ENCODE peak calls at places on chromosomes 6 and 20, in six cellular contexts. One of them, this sample, is unnamed.

GRCh38 chr20:44615169-44615791 is 32.9 kb downstream of the PKIG start:
- DNase-seq in GM13977: peak; percentile 44
- DNase-seq in left ventricle myocardium inferior: peak; percentile 56
- DNase-seq in left lung: no peak
- DNase-seq in stomach: no peak
- DNase-seq in cardiac muscle cell: no peak
- DNase-seq in this sample: no peak

GRCh38 chr20:33650111-33650752 is 11.9 kb upstream of the C20orf144 start:
- DNase-seq in GM13977: no peak
- DNase-seq in left ventricle myocardium inferior: no peak
- DNase-seq in left lung: peak; percentile 25
- DNase-seq in stomach: no peak
- DNase-seq in cardiac muscle cell: no peak
- DNase-seq in this sample: no peak

GRCh38 chr6:166106076-166106686 is 61.5 kb downstream of the TBXT start:
- DNase-seq in GM13977: peak; percentile 57
- DNase-seq in left ventricle myocardium inferior: peak; percentile 74
- DNase-seq in left lung: no peak
- DNase-seq in stomach: peak; percentile 81
- DNase-seq in cardiac muscle cell: peak; percentile 83
- DNase-seq in this sample: peak; percentile 80

GRCh38 chr6:38192011-38192410 is 372.5 kb downstream of the ZFAND3 start:
- DNase-seq in GM13977: no peak
- DNase-seq in left ventricle myocardium inferior: no peak
- DNase-seq in left lung: no peak
- DNase-seq in stomach: no peak
- DNase-seq in cardiac muscle cell: peak; percentile 32
- DNase-seq in this sample: no peak

GRCh38 chr20:45047581-45048119 is 53.3 kb downstream of the KCNS1 start:
- DNase-seq in GM13977: no peak
- DNase-seq in left ventricle myocardium inferior: no peak
- DNase-seq in left lung: no peak
- DNase-seq in stomach: no peak
- DNase-seq in cardiac muscle cell: no peak
- DNase-seq in this sample: no peak

GRCh38 chr6:111721677-111722219 is 116.1 kb upstream of the TRAF3IP2 start:
- DNase-seq in GM13977: peak; percentile 32
- DNase-seq in left ventricle myocardium inferior: no peak
- DNase-seq in left lung: no peak
- DNase-seq in stomach: no peak
- DNase-seq in cardiac muscle cell: no peak
- DNase-seq in this sample: peak; percentile 24

GRCh38 chr20:1897486-1897885 is 2.3 kb downstream of the SIRPA start:
- DNase-seq in GM13977: peak; percentile 68
- DNase-seq in left ventricle myocardium inferior: no peak
- DNase-seq in left lung: no peak
- DNase-seq in stomach: no peak
- DNase-seq in cardiac muscle cell: no peak
- DNase-seq in this sample: no peak

GRCh38 chr6:127022297-127022696 is 96.2 kb upstream of the RSPO3 start:
- DNase-seq in GM13977: no peak
- DNase-seq in left ventricle myocardium inferior: no peak
- DNase-seq in left lung: no peak
- DNase-seq in stomach: peak; percentile 72
- DNase-seq in cardiac muscle cell: no peak
- DNase-seq in this sample: no peak

GRCh38 chr20:23090147-23090546 is 4.0 kb upstream of the CD93 start:
- DNase-seq in GM13977: no peak
- DNase-seq in left ventricle myocardium inferior: no peak
- DNase-seq in left lung: no peak
- DNase-seq in stomach: no peak
- DNase-seq in cardiac muscle cell: no peak
- DNase-seq in this sample: no peak

GRCh38 chr6:27091661-27092315 is 155.7 kb upstream of the PRSS16 start:
- DNase-seq in GM13977: peak; percentile 61
- DNase-seq in left ventricle myocardium inferior: no peak
- DNase-seq in left lung: peak; percentile 69
- DNase-seq in stomach: no peak
- DNase-seq in cardiac muscle cell: peak; percentile 49
- DNase-seq in this sample: peak; percentile 63

GRCh38 chr6:123333000-123333756 is 303.6 kb downstream of the TRDN start:
- DNase-seq in GM13977: no peak
- DNase-seq in left ventricle myocardium inferior: no peak
- DNase-seq in left lung: no peak
- DNase-seq in stomach: no peak
- DNase-seq in cardiac muscle cell: no peak
- DNase-seq in this sample: no peak

GRCh38 chr6:1240766-1241165 is 71.1 kb upstream of the FOXQ1 start:
- DNase-seq in GM13977: no peak
- DNase-seq in left ventricle myocardium inferior: no peak
- DNase-seq in left lung: no peak
- DNase-seq in stomach: no peak
- DNase-seq in cardiac muscle cell: no peak
- DNase-seq in this sample: no peak

GRCh38 chr20:38452880-38453624 is 17.9 kb upstream of the SNHG17 start:
- DNase-seq in GM13977: no peak
- DNase-seq in left ventricle myocardium inferior: no peak
- DNase-seq in left lung: no peak
- DNase-seq in stomach: no peak
- DNase-seq in cardiac muscle cell: no peak
- DNase-seq in this sample: no peak

GRCh38 chr6:35181933-35182612 is 31.7 kb upstream of the SCUBE3 start:
- DNase-seq in GM13977: no peak
- DNase-seq in left ventricle myocardium inferior: peak; percentile 57
- DNase-seq in left lung: peak; percentile 82
- DNase-seq in stomach: peak; percentile 45
- DNase-seq in cardiac muscle cell: no peak
- DNase-seq in this sample: peak; percentile 85

GRCh38 chr20:24491043-24491756 is 21.8 kb downstream of the SYNDIG1 start:
- DNase-seq in GM13977: no peak
- DNase-seq in left ventricle myocardium inferior: no peak
- DNase-seq in left lung: no peak
- DNase-seq in stomach: no peak
- DNase-seq in cardiac muscle cell: no peak
- DNase-seq in this sample: no peak

GRCh38 chr6:10146723-10147451 is 268.0 kb downstream of the TFAP2A start:
- DNase-seq in GM13977: peak; percentile 35
- DNase-seq in left ventricle myocardium inferior: no peak
- DNase-seq in left lung: no peak
- DNase-seq in stomach: no peak
- DNase-seq in cardiac muscle cell: peak; percentile 39
- DNase-seq in this sample: peak; percentile 26

GRCh38 chr20:8250539-8251200 is 118.6 kb downstream of the PLCB1 start:
- DNase-seq in GM13977: no peak
- DNase-seq in left ventricle myocardium inferior: no peak
- DNase-seq in left lung: no peak
- DNase-seq in stomach: no peak
- DNase-seq in cardiac muscle cell: no peak
- DNase-seq in this sample: no peak

GRCh38 chr6:44462797-44463770 is 75.6 kb downstream of the CDC5L start:
- DNase-seq in GM13977: no peak
- DNase-seq in left ventricle myocardium inferior: no peak
- DNase-seq in left lung: no peak
- DNase-seq in stomach: no peak
- DNase-seq in cardiac muscle cell: no peak
- DNase-seq in this sample: no peak

GRCh38 chr20:59603727-59604608 is at the start of gene PHACTR3:
- DNase-seq in GM13977: no peak
- DNase-seq in left ventricle myocardium inferior: no peak
- DNase-seq in left lung: no peak
- DNase-seq in stomach: no peak
- DNase-seq in cardiac muscle cell: no peak
- DNase-seq in this sample: no peak

GRCh38 chr6:69784595-69785377 is 12.0 kb downstream of the LMBRD1 start:
- DNase-seq in GM13977: no peak
- DNase-seq in left ventricle myocardium inferior: no peak
- DNase-seq in left lung: no peak
- DNase-seq in stomach: no peak
- DNase-seq in cardiac muscle cell: no peak
- DNase-seq in this sample: no peak

GRCh38 chr20:63567382-63568169 is 6.5 kb downstream of the HELZ2 start:
- DNase-seq in GM13977: peak; percentile 79
- DNase-seq in left ventricle myocardium inferior: no peak
- DNase-seq in left lung: peak; percentile 92
- DNase-seq in stomach: peak; percentile 59
- DNase-seq in cardiac muscle cell: no peak
- DNase-seq in this sample: no peak

GRCh38 chr6:156974897-156975296 is 197.7 kb downstream of the ARID1B start:
- DNase-seq in GM13977: no peak
- DNase-seq in left ventricle myocardium inferior: no peak
- DNase-seq in left lung: no peak
- DNase-seq in stomach: no peak
- DNase-seq in cardiac muscle cell: no peak
- DNase-seq in this sample: no peak

GRCh38 chr6:82588020-82588419 is 224.4 kb downstream of the TPBG start:
- DNase-seq in GM13977: no peak
- DNase-seq in left ventricle myocardium inferior: no peak
- DNase-seq in left lung: no peak
- DNase-seq in stomach: no peak
- DNase-seq in cardiac muscle cell: no peak
- DNase-seq in this sample: no peak
- TF ChIP-seq CTCF in GM13977: no peak
- TF ChIP-seq CTCF in left ventricle myocardium inferior: no peak
- TF ChIP-seq CTCF in left lung: no peak
- TF ChIP-seq CTCF in stomach: no peak
- TF ChIP-seq CTCF in cardiac muscle cell: no peak
- TF ChIP-seq CTCF in this sample: no peak

GRCh38 chr6:100435299-100435698 is 29.4 kb downstream of the SIM1 start:
- DNase-seq in GM13977: no peak
- DNase-seq in left ventricle myocardium inferior: no peak
- DNase-seq in left lung: no peak
- DNase-seq in stomach: no peak
- DNase-seq in cardiac muscle cell: no peak
- DNase-seq in this sample: peak; percentile 28
- TF ChIP-seq CTCF in GM13977: no peak
- TF ChIP-seq CTCF in left ventricle myocardium inferior: no peak
- TF ChIP-seq CTCF in left lung: no peak
- TF ChIP-seq CTCF in stomach: no peak
- TF ChIP-seq CTCF in cardiac muscle cell: no peak
- TF ChIP-seq CTCF in this sample: no peak

GRCh38 chr6:168344338-168344737 is 24.8 kb upstream of the DACT2 start:
- DNase-seq in GM13977: no peak
- DNase-seq in left ventricle myocardium inferior: no peak
- DNase-seq in left lung: no peak
- DNase-seq in stomach: no peak
- DNase-seq in cardiac muscle cell: no peak
- DNase-seq in this sample: no peak
- TF ChIP-seq CTCF in GM13977: no peak
- TF ChIP-seq CTCF in left ventricle myocardium inferior: no peak
- TF ChIP-seq CTCF in left lung: no peak
- TF ChIP-seq CTCF in stomach: no peak
- TF ChIP-seq CTCF in cardiac muscle cell: no peak
- TF ChIP-seq CTCF in this sample: no peak

GRCh38 chr20:689947-690346 is 14.3 kb upstream of the SCRT2 start:
- DNase-seq in GM13977: no peak
- DNase-seq in left ventricle myocardium inferior: no peak
- DNase-seq in left lung: no peak
- DNase-seq in stomach: no peak
- DNase-seq in cardiac muscle cell: no peak
- DNase-seq in this sample: no peak

GRCh38 chr20:687468-688203 is 12.0 kb upstream of the SCRT2 start:
- DNase-seq in GM13977: no peak
- DNase-seq in left ventricle myocardium inferior: no peak
- DNase-seq in left lung: no peak
- DNase-seq in stomach: no peak
- DNase-seq in cardiac muscle cell: no peak
- DNase-seq in this sample: no peak

GRCh38 chr20:692044-692443 is 16.4 kb upstream of the SCRT2 start:
- DNase-seq in GM13977: no peak
- DNase-seq in left ventricle myocardium inferior: no peak
- DNase-seq in left lung: no peak
- DNase-seq in stomach: no peak
- DNase-seq in cardiac muscle cell: no peak
- DNase-seq in this sample: no peak

GRCh38 chr20:689348-689747 is 13.7 kb upstream of the SCRT2 start:
- DNase-seq in GM13977: no peak
- DNase-seq in left ventricle myocardium inferior: no peak
- DNase-seq in left lung: no peak
- DNase-seq in stomach: no peak
- DNase-seq in cardiac muscle cell: no peak
- DNase-seq in this sample: no peak

GRCh38 chr20:688809-689208 is 13.2 kb upstream of the SCRT2 start:
- DNase-seq in GM13977: no peak
- DNase-seq in left ventricle myocardium inferior: no peak
- DNase-seq in left lung: no peak
- DNase-seq in stomach: no peak
- DNase-seq in cardiac muscle cell: no peak
- DNase-seq in this sample: no peak
- TF ChIP-seq CTCF in GM13977: no peak
- TF ChIP-seq CTCF in left ventricle myocardium inferior: no peak
- TF ChIP-seq CTCF in left lung: no peak
- TF ChIP-seq CTCF in stomach: no peak
- TF ChIP-seq CTCF in cardiac muscle cell: no peak
- TF ChIP-seq CTCF in this sample: no peak

GRCh38 chr20:52937701-52938100 is 34.5 kb upstream of the TSHZ2 start:
- DNase-seq in GM13977: no peak
- DNase-seq in left ventricle myocardium inferior: no peak
- DNase-seq in left lung: no peak
- DNase-seq in stomach: no peak
- DNase-seq in cardiac muscle cell: no peak
- DNase-seq in this sample: no peak
- TF ChIP-seq CTCF in GM13977: no peak
- TF ChIP-seq CTCF in left ventricle myocardium inferior: no peak
- TF ChIP-seq CTCF in left lung: no peak
- TF ChIP-seq CTCF in stomach: no peak
- TF ChIP-seq CTCF in cardiac muscle cell: peak; percentile 8
- TF ChIP-seq CTCF in this sample: peak; percentile 12

DNA sequence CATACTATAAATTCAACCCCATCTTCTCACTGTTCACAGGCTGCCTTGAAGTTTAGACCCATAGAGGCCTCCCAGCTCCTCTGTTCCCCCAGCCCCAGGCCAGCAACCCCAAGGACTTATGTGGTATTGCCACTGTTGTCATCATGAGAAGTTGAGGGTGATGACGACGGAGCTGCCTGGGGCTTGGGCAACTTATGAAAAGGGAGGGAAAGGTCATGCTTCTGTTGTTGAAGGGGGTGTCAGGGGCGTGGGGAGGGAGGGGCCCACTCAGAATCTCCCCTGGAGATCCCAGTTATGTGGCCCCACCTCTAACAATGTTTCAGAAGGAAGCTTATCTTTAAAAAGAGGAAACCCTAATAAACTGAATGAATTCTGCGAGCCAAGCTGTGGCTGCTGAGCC is 4.2 kb downstream of the ADTRP start:
- DNase-seq in GM13977: no peak
- DNase-seq in left ventricle myocardium inferior: no peak
- DNase-seq in left lung: no peak
- DNase-seq in stomach: no peak
- DNase-seq in cardiac muscle cell: no peak
- DNase-seq in this sample: no peak
- TF ChIP-seq CTCF in GM13977: no peak
- TF ChIP-seq CTCF in left ventricle myocardium inferior: no peak
- TF ChIP-seq CTCF in left lung: no peak
- TF ChIP-seq CTCF in stomach: no peak
- TF ChIP-seq CTCF in cardiac muscle cell: no peak
- TF ChIP-seq CTCF in this sample: no peak

GRCh38 chr6:13357551-13358075 is 29.3 kb upstream of the TBC1D7 start:
- DNase-seq in GM13977: no peak
- DNase-seq in left ventricle myocardium inferior: no peak
- DNase-seq in left lung: no peak
- DNase-seq in stomach: no peak
- DNase-seq in cardiac muscle cell: no peak
- DNase-seq in this sample: no peak
- TF ChIP-seq CTCF in GM13977: no peak
- TF ChIP-seq CTCF in left ventricle myocardium inferior: no peak
- TF ChIP-seq CTCF in left lung: no peak
- TF ChIP-seq CTCF in stomach: no peak
- TF ChIP-seq CTCF in cardiac muscle cell: peak; percentile 29
- TF ChIP-seq CTCF in this sample: no peak

GRCh38 chr6:109009761-109010612 is 84.7 kb downstream of the SESN1 start:
- DNase-seq in GM13977: no peak
- DNase-seq in left ventricle myocardium inferior: no peak
- DNase-seq in left lung: no peak
- DNase-seq in stomach: no peak
- DNase-seq in cardiac muscle cell: no peak
- DNase-seq in this sample: no peak
- TF ChIP-seq CTCF in GM13977: no peak
- TF ChIP-seq CTCF in left ventricle myocardium inferior: no peak
- TF ChIP-seq CTCF in left lung: no peak
- TF ChIP-seq CTCF in stomach: no peak
- TF ChIP-seq CTCF in cardiac muscle cell: no peak
- TF ChIP-seq CTCF in this sample: no peak

This sample was measured in Calu3.